ENCODE peak calls at places on chromosomes 2 and 18, in four cellular contexts. G is kidney glomerular epithelial cell, K is Calu3, C is GM12891. R is an unnamed sample.

GRCh38 chr2:232592687-232593407 is 40.6 kb upstream of the EFHD1 start:
- DNase-seq in G (peak), K (peak), C (no peak), R (no peak)

GRCh38 chr2:131492418-131493198 is 411 bp upstream of the MZT2A start:
- DNase-seq in K (peak), C (peak), G (peak), R (peak)

GRCh38 chr2:10412380-10412779 is 35.7 kb downstream of the ODC1 start:
- DNase-seq in C (no peak), G (no peak), K (peak), R (no peak)

GRCh38 chr2:10900216-10901109 is 11.3 kb upstream of the KCNF1 start:
- DNase-seq in G (peak), K (peak), C (no peak), R (no peak)

GRCh38 chr2:226977775-226978190 is 141.9 kb downstream of the RHBDD1 start:
- DNase-seq in K (no peak), C (no peak), G (peak), R (no peak)

GRCh38 chr2:35891528-35891927 is 464.1 kb upstream of the CRIM1 start:
- DNase-seq in G (no peak), K (no peak), C (no peak), R (no peak)

GRCh38 chr18:77165489-77166415 is 33.2 kb upstream of the MBP start:
- DNase-seq in K (no peak), C (no peak), G (no peak), R (no peak)

GRCh38 chr2:186098821-186099220 is 360.2 kb downstream of the FSIP2 start:
- DNase-seq in C (no peak), G (peak), K (no peak), R (no peak)

GRCh38 chr18:34219651-34220050 is 5.1 kb downstream of the NOL4 start:
- DNase-seq in K (no peak), G (no peak), C (no peak), R (no peak)

GRCh38 chr2:85019121-85019520 is 48.2 kb downstream of the KCMF1 start:
- DNase-seq in K (peak), G (no peak), C (no peak), R (no peak)

GRCh38 chr2:146874260-146874658 is 970.6 kb upstream of the ACVR2A start:
- DNase-seq in G (peak), K (peak), C (no peak), R (no peak)

GRCh38 chr2:26612034-26612433 is 29.1 kb downstream of the CIB4 start:
- DNase-seq in K (no peak), C (no peak), G (no peak), R (no peak)

R was measured in activated T-cell treated with anti-CD3 and anti-CD28 coated beads for 4 hours.